ENCODE peak calls at places on chromosomes 1 and 21, in five cellular contexts. P is body of pancreas, I is thoracic aorta, H is A549, K is GM10248. J is an unnamed sample.

GRCh38 chr21:45236481-45236880 is 51.2 kb downstream of the POFUT2 start:
- DNase-seq in P (no peak), I (no peak), H (no peak), K (no peak), J (no peak)

GRCh38 chr1:20199410-20199809 is 13.1 kb upstream of the PLA2G2C start:
- DNase-seq in P (no peak), I (no peak), H (no peak), K (no peak), J (peak)

GRCh38 chr1:205226868-205227583 is 720 bp upstream of the TMCC2 start:
- DNase-seq in P (no peak), I (no peak), H (peak), K (no peak), J (peak)

GRCh38 chr1:78839704-78840277 is 166.7 kb downstream of the ADGRL4 start:
- DNase-seq in P (peak), I (no peak), H (peak), K (peak), J (peak)

GRCh38 chr1:66503841-66504470 is 30.0 kb upstream of the SGIP1 start:
- DNase-seq in P (peak), I (no peak), H (peak), K (peak), J (peak)

GRCh38 chr1:89487972-89488371 is 36.7 kb upstream of the LRRC8B start:
- DNase-seq in P (no peak), I (no peak), H (no peak), K (no peak), J (no peak)

GRCh38 chr1:229631148-229631547 is 5.1 kb downstream of the URB2 start:
- DNase-seq in P (no peak), I (no peak), H (no peak), K (no peak), J (no peak)

GRCh38 chr1:42935313-42935624 is 23.4 kb downstream of the SLC2A1 start:
- DNase-seq in P (no peak), I (no peak), H (no peak), K (no peak), J (no peak)

GRCh38 chr1:167492509-167492910 is 25.8 kb downstream of the CD247 start:
- DNase-seq in P (no peak), I (no peak), H (no peak), K (no peak), J (no peak)

GRCh38 chr1:156336242-156336641 is 1.9 kb downstream of the CCT3 start:
- DNase-seq in P (no peak), I (no peak), H (peak), K (no peak), J (peak)
- TF ChIP-seq CTCF in P (no peak), I (no peak), H (peak), K (peak), J (no peak)

DNA sequence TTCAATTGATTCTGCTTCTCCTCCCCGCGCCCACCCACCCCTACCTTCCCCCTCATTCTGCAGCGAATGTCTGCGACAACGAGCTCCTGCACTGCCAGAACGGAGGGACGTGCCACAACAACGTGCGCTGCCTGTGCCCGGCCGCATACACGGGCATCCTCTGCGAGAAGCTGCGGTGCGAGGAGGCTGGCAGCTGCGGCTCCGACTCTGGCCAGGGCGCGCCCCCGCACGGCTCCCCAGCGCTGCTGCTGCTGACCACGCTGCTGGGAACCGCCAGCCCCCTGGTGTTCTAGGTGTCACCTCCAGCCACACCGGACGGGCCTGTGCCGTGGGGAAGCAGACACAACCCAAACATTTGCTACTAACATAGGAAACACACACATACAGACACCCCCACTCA is 339.7 kb downstream of the NTNG1 start:
- DNase-seq in P (peak), I (no peak), H (no peak), K (peak), J (no peak)
- TF ChIP-seq CTCF in P (no peak), I (no peak), H (no peak), K (peak), J (no peak)

GRCh38 chr21:14213164-14213563 is 2.4 kb upstream of the LIPI start:
- DNase-seq in P (no peak), I (no peak), H (no peak), K (no peak), J (no peak)
- TF ChIP-seq CTCF in P (no peak), I (no peak), H (no peak), K (no peak), J (no peak)

DNA sequence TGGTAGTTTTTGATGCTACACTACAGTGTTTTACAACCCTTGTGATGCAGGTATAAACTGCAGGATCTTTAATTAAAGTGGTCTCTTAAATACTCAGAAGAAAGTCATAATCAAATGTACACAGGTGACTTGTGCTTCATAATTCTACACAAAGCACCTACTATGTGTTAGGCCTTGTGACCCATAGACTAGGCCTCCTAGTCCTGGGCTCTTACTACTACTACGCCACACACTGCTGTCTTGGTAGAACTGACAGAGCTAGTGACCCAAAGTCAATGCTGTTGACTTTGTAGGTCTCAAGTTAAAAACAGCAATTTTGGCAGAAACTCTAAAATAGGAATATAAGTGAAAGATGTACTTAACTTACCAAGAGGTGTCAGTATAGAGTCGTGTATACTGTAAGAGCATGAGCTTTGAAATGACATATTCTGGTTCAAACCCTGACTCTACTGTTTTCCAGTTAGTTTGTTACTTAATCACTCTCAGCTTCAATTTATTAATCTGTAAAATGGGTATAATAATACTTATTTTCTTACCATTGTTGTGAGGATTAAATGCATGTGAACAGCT is 48.6 kb upstream of the LMO4 start:
- DNase-seq in P (no peak), I (no peak), H (peak), K (no peak), J (no peak)
- TF ChIP-seq CTCF in P (no peak), I (no peak), H (peak), K (no peak), J (no peak)

DNA sequence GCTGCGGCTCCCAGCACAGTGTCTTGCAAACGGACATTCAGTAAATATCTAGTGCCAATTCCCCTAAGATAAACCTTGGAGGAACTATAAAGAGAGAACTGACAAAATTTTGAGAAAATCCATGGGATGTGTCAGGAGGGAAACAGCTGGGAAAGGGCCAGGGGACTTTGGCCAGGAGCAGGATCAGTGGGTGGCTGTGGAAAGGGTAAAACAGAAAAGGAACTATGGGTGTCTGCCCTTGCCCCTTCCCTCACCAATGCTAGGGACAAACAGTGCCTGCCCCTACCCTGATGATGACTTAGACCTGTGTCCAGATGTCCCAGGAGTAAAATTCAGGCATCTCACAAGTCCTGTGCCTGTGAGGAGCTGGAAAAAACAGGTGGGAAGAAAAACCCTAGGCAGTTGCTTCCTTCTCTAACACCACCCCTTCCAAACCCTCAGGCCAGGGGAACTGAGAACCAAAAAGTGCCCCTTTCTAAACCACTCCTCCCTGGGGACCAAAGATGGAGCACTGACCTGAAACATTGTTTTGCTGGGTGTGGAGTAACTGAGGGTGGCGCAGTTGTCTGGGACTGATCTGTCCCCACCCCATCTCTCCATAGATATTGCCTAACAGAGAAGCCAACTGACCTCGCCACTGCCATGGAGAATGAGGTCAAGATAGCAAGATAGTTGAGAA is 22.1 kb upstream of the IFNAR2 start:
- DNase-seq in P (no peak), I (no peak), H (no peak), K (no peak), J (no peak)
- TF ChIP-seq CTCF in P (no peak), I (no peak), H (no peak), K (no peak), J (no peak)

GRCh38 chr1:40845895-40846294 is 16.3 kb downstream of the CITED4 start:
- DNase-seq in P (no peak), I (no peak), H (no peak), K (no peak), J (no peak)

GRCh38 chr1:40847023-40847740 is 15.0 kb downstream of the CITED4 start:
- DNase-seq in P (no peak), I (no peak), H (no peak), K (no peak), J (no peak)

GRCh38 chr1:40849801-40850592 is 12.2 kb downstream of the CITED4 start:
- DNase-seq in P (peak), I (no peak), H (peak), K (peak), J (peak)

GRCh38 chr1:40851643-40852042 is 10.5 kb downstream of the CITED4 start:
- DNase-seq in P (no peak), I (no peak), H (no peak), K (no peak), J (no peak)

DNA sequence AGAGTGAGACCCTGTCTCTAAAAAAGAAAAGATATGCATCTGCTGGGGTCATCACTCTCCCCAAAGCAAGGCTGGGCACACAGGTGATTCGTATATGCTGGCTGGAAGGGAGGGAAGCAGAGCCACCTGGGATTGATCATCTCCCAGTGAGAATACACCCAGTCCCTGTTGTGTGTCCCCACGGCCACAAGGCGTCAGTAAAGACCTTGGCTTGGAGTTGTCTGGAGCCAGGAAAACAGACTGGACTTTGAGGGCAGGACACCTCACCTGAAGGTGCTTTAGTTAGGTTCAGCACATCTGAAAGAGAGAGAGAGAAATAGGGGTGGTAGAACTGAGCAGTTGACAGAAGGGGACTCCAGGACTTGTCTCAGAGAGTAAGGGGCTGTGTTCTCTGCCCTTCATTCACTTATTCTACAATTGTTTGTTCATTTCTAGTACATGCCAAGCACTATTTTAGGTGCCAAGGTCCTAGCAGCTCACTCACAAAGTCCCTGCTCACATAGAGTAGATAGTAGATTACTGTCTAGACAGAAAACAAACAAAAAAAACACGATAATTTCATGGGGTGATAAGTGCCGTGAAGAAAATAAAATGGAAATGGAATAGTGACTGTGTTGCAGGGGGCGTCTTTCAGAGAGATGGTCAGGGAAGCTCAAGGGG is 13.5 kb downstream of the CITED4 start:
- DNase-seq in P (peak), I (no peak), H (peak), K (no peak), J (peak)
- TF ChIP-seq CTCF in P (peak), I (peak), H (peak), K (peak), J (peak)

GRCh38 chr1:115678141-115678540 is 36.4 kb downstream of the VANGL1 start:
- DNase-seq in P (no peak), I (no peak), H (no peak), K (no peak), J (no peak)

GRCh38 chr1:115676498-115677171 is 34.9 kb downstream of the VANGL1 start:
- DNase-seq in P (no peak), I (no peak), H (no peak), K (no peak), J (no peak)

GRCh38 chr1:115679141-115679611 is 37.4 kb downstream of the VANGL1 start:
- DNase-seq in P (no peak), I (no peak), H (no peak), K (no peak), J (no peak)

GRCh38 chr1:115677172-115677542 is 35.4 kb downstream of the VANGL1 start:
- DNase-seq in P (no peak), I (no peak), H (no peak), K (no peak), J (no peak)

DNA sequence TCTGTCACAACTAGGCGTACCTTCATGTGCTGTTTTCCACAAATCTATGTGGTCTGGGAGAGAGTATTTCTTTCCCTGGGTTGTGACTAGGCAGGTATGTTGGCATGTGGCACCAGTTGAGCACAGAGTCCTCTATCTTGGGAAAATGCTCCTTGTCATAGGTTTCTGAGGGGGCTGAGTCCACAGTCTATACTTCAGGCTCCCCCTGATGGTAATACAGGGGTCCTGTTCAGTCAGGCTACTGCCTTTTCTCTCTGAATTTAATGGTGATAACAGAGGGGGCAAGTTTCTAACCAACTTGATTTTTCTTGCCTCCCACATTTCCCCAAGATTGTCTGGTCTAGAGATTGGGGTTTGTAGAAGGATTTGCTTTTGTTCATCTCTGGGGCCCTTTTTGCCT is 35.8 kb downstream of the VANGL1 start:
- DNase-seq in P (no peak), I (no peak), H (no peak), K (no peak), J (no peak)
- TF ChIP-seq CTCF in P (no peak), I (no peak), H (no peak), K (peak), J (no peak)

GRCh38 chr1:2395245-2395644 is 3.6 kb downstream of the RER1 start:
- DNase-seq in P (no peak), I (no peak), H (no peak), K (no peak), J (no peak)

GRCh38 chr1:2396059-2396458 is 4.4 kb downstream of the RER1 start:
- DNase-seq in P (no peak), I (no peak), H (no peak), K (no peak), J (no peak)

GRCh38 chr1:2394220-2394619 is 2.6 kb downstream of the RER1 start:
- DNase-seq in P (no peak), I (no peak), H (no peak), K (no peak), J (no peak)

GRCh38 chr1:2393471-2393877 is 1.8 kb downstream of the RER1 start:
- DNase-seq in P (peak), I (no peak), H (no peak), K (no peak), J (no peak)

GRCh38 chr1:2394761-2395160 is 3.1 kb downstream of the RER1 start:
- DNase-seq in P (no peak), I (no peak), H (no peak), K (no peak), J (no peak)
- TF ChIP-seq CTCF in P (no peak), I (no peak), H (no peak), K (no peak), J (no peak)

DNA sequence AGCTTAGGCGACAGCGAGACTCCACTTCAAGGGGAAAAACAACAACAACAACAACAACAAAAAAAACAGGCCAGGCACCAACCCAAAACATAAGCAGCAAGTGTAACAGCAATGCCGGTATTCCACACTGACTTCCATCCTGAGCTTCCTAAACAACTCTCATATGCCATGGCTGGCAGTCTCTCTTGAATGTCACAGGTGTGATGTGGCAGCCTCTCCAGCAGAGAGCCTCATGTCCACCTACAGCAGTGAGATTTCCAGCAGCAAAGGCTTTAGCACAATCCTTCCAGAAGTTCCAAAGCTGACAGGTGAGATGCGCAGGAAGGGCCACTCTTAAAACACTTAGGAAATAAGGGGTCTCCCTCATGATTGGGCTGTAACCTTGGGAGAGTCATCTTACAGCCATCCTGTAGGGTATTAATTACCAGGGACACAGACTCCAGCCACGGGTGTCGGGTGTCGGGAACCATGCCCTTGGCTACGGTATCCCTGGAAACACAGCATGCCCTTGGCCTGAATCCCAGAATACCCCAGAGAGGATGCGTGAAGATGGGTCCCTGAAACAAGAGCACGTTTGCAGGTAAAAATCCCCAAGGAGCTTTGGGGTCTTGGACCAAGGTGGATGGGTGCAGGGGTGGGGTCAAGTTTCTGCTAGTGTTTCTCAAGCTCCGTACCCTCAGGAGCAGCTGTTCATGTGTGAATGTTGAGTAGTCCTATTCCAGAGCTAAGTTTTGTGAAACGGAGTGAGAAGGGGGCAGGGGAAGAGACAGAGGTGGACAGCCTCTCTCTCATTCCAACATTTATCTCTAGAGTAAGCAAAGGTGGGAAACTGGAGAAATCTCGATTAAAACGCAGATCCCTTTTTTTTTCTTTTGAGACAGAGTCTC is 31.4 kb downstream of the CLSTN1 start:
- DNase-seq in P (peak), I (no peak), H (no peak), K (no peak), J (no peak)
- TF ChIP-seq CTCF in P (peak), I (no peak), H (no peak), K (no peak), J (no peak)